ENCODE peak calls at places on chromosomes 6 and 20, in four cellular contexts. K is mammary epithelial cell; R is activated CD8-positive, alpha-beta memory T cell treated with anti-CD3 and anti-CD28 coated beads for 1 hour; X is CD4-positive, alpha-beta T cell. O is an unnamed sample.

GRCh38 chr6:42142118-42142835 is at the start of gene C6orf132:
- DNase-seq in K (peak), R (no peak), X (no peak), O (no peak)

GRCh38 chr20:23153696-23154341 is 67.7 kb upstream of the CD93 start:
- DNase-seq in K (no peak), R (no peak), X (no peak), O (no peak)

GRCh38 chr6:93021235-93021909 is 398.0 kb downstream of the EPHA7 start:
- DNase-seq in K (no peak), R (no peak), X (no peak), O (no peak)

GRCh38 chr6:15516923-15517560 is 145.8 kb downstream of the DTNBP1 start:
- DNase-seq in K (no peak), R (no peak), X (no peak), O (no peak)

GRCh38 chr6:137977206-137977605 is 110.1 kb downstream of the TNFAIP3 start:
- DNase-seq in K (no peak), R (no peak), X (no peak), O (no peak)

GRCh38 chr6:160042014-160042773 is 73.3 kb downstream of the IGF2R start:
- DNase-seq in K (peak), R (no peak), X (no peak), O (no peak)

GRCh38 chr20:18986895-18987580 is 173.5 kb downstream of the SCP2D1 start:
- DNase-seq in K (no peak), R (no peak), X (no peak), O (no peak)

GRCh38 chr6:131372535-131372934 is 200.5 kb upstream of the ARG1 start:
- DNase-seq in K (no peak), R (no peak), X (no peak), O (no peak)

GRCh38 chr20:50328161-50328979 is 137.7 kb downstream of the CEBPB start:
- DNase-seq in K (no peak), R (no peak), X (no peak), O (no peak)

GRCh38 chr20:13261460-13262301 is 40.6 kb downstream of the ISM1 start:
- DNase-seq in K (peak), R (peak), X (peak), O (no peak)

GRCh38 chr6:47247227-47247797 is 62.4 kb downstream of the TNFRSF21 start:
- DNase-seq in K (no peak), R (no peak), X (no peak), O (no peak)

GRCh38 chr6:150417899-150418824 is 49.4 kb downstream of the IYD start:
- DNase-seq in K (peak), R (no peak), X (no peak), O (no peak)

GRCh38 chr20:20085071-20085470 is 32.7 kb downstream of the CFAP61 start:
- DNase-seq in K (no peak), R (no peak), X (no peak), O (peak)

GRCh38 chr20:53708129-53708968 is 114.7 kb upstream of the ZNF217 start:
- DNase-seq in K (peak), R (no peak), X (no peak), O (no peak)

O was measured in thoracic aorta.